ENCODE peak calls at places on chromosome 12, in ten cellular contexts. D is CD8-positive, alpha-beta memory T cell; R is ovary; P is neuronal stem cell; I is CD4-positive, CD25-positive, alpha-beta regulatory T cell; L is brain microvascular endothelial cell; S is aorta; Q is GM23248; K is HL-60; V is transverse colon. J is an unnamed sample.

GRCh38 chr12:98998697-98999299 is 353.7 kb downstream of the APAF1 start:
- DNase-seq in L (no peak), D (no peak), S (no peak), V (no peak), I (peak), P (peak), K (no peak), Q (peak), R (no peak), J (peak)

GRCh38 chr12:85568395-85569103 is 267.7 kb downstream of the RASSF9 start:
- DNase-seq in D (no peak), V (peak), P (no peak), I (no peak), Q (no peak), K (no peak), L (no peak), S (no peak), R (no peak), J (no peak)

GRCh38 chr12:100901266-100901665 is 106.7 kb downstream of the ANO4 start:
- DNase-seq in R (no peak), D (no peak), V (no peak), P (no peak), Q (no peak), L (no peak), S (no peak), I (no peak), K (no peak), J (no peak)

GRCh38 chr12:109286652-109287051 is 22.4 kb downstream of the FOXN4 start:
- DNase-seq in I (no peak), K (no peak), V (no peak), D (no peak), L (no peak), P (no peak), Q (no peak), R (no peak), S (no peak), J (no peak)

GRCh38 chr12:45231515-45232145 is 15.7 kb downstream of the ANO6 start:
- DNase-seq in P (no peak), Q (peak), K (no peak), I (no peak), R (no peak), S (no peak), D (no peak), V (no peak), L (peak), J (peak)

GRCh38 chr12:43848786-43849185 is 12.9 kb downstream of the TMEM117 start:
- DNase-seq in V (no peak), I (no peak), P (no peak), L (no peak), K (no peak), D (no peak), R (no peak), S (no peak), Q (peak), J (no peak)

GRCh38 chr12:77131977-77132490 is 66.7 kb upstream of the E2F7 start:
- DNase-seq in I (no peak), S (no peak), K (no peak), R (no peak), V (no peak), D (no peak), Q (no peak), L (no peak), P (no peak), J (no peak)

GRCh38 chr12:108495054-108495453 is 20.0 kb upstream of the FICD start:
- DNase-seq in L (peak), D (no peak), R (no peak), P (peak), Q (peak), I (no peak), K (no peak), V (no peak), S (no peak), J (no peak)

GRCh38 chr12:115337693-115338543 is 653.9 kb upstream of the TBX3 start:
- DNase-seq in L (peak), V (peak), I (no peak), D (no peak), R (no peak), K (no peak), P (no peak), Q (peak), S (peak), J (peak)

GRCh38 chr12:56565510-56566101 is 44.0 kb downstream of the RBMS2 start:
- DNase-seq in L (peak), R (peak), D (no peak), K (peak), I (no peak), S (peak), V (peak), Q (peak), P (no peak), J (no peak)

DNA sequence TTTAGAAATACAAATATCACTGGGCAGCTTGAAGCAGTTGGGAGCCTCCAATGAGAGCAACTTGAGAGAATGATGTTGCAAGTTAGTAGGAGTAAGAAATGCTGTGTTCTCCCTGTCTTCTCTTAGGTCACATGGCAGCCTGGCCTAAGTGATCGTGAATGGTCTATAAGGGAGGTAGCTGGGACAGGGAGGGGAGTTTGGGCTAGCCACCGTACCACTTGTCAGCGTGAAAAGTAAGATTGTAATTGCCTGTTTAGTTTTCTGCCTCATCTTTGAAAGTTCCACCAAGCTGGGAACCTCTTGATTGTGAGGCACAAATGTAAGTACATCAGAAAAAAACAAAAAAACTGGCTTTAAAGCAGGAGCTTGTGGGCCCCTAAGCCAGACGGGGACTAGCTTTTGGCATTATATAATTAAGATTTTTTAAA is 36.4 kb downstream of the MDM2 start:
- DNase-seq in S (no peak), K (no peak), D (no peak), L (no peak), Q (no peak), V (no peak), R (no peak), I (no peak), P (no peak), J (no peak)
- H3K27ac ChIP-seq in S (no peak), K (no peak), D (no peak), L (no peak), Q (no peak), V (no peak), R (no peak), I (no peak), P (no peak), J (no peak)

GRCh38 chr12:130835436-130835835 is 3.6 kb downstream of the STX2 start:
- DNase-seq in R (no peak), S (no peak), Q (no peak), I (no peak), D (no peak), L (no peak), K (no peak), P (no peak), V (no peak), J (no peak)
- H3K27ac ChIP-seq in R (no peak), S (no peak), Q (no peak), I (no peak), D (no peak), L (no peak), K (no peak), P (no peak), V (no peak), J (no peak)

GRCh38 chr12:41217731-41218130 is 29.6 kb downstream of the PDZRN4 start:
- DNase-seq in L (no peak), D (no peak), Q (no peak), S (no peak), P (no peak), V (no peak), K (no peak), I (no peak), R (no peak), J (no peak)

GRCh38 chr12:41211466-41211865 is 23.3 kb downstream of the PDZRN4 start:
- DNase-seq in L (no peak), Q (no peak), D (no peak), I (no peak), V (no peak), P (no peak), K (no peak), R (no peak), S (no peak), J (no peak)

GRCh38 chr12:41212625-41213024 is 24.5 kb downstream of the PDZRN4 start:
- DNase-seq in L (no peak), I (no peak), Q (no peak), D (no peak), V (no peak), S (no peak), P (no peak), R (no peak), K (no peak), J (no peak)

GRCh38 chr12:41213107-41213506 is 25.0 kb downstream of the PDZRN4 start:
- DNase-seq in V (no peak), L (no peak), R (no peak), Q (no peak), D (no peak), K (no peak), P (no peak), I (no peak), S (no peak), J (no peak)

DNA sequence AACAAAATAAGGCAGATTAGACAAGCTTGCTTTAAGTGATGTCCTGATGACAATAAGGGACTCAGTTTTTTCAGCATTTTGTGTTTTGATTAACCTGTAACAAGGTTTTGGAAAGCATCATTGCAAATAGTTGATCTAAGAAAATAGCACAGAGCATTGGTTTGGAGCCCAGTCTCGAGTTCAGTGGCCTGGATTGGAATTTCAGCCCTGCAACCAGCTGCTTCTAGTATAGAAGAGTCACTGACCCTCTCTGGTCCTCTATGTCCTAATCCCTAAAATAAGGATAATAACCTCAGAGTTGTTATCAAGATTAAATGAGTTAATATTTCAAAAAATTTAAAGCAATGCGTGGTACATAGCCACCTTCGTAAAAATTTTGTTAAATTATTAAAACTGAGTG is 25.5 kb downstream of the PDZRN4 start:
- DNase-seq in S (no peak), D (no peak), I (no peak), L (no peak), P (no peak), K (no peak), V (no peak), R (no peak), Q (no peak), J (no peak)
- H3K27ac ChIP-seq in S (peak), D (no peak), I (no peak), L (no peak), P (no peak), K (no peak), V (peak), R (no peak), Q (no peak), J (no peak)

DNA sequence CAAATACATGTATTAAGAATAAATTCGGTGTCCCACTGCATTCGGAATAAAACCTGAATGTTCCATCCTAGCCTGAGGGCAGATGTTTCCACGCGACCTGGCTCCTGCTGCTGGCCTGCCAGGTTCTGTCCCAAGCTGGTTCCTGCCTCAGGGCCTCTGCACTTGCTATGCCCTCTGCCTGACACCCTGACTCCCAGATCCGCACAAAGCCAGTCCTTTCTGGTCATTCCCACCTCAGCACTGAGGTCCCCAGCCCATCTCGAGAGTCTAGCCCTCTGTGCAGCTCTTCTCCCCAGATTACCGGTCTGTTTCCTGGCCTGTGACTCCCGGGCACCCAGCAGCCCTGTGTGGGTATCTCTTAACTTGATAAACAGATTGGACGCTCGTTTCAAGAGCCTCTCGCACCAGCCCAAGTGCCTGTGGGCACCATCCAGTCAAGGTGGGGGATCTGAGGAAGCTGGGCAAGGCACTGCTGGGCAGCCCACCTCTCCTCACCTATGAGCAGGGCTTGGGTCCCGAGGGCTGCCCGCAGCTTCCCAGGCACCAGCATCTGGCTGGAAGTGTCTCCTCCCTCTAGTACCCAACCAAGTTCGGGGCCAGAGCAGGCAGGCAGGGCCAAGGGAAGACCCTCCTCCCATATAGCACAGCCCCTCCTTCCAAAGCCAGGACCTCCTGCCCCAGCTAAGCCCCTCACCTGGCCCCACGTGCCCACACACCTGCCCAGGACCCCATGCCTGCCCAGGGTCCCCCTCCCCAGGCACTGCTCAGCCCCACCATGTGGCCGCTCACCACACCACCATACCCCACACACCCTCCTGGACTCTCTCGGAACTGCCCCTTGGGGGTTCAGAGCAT is 132.2 kb downstream of the NCOR2 start:
- DNase-seq in R (no peak), V (no peak), K (no peak), P (no peak), Q (no peak), D (no peak), S (no peak), I (no peak), L (no peak), J (no peak)
- H3K27ac ChIP-seq in R (no peak), V (no peak), K (no peak), P (peak), Q (no peak), D (no peak), S (no peak), I (no peak), L (no peak), J (peak)

DNA sequence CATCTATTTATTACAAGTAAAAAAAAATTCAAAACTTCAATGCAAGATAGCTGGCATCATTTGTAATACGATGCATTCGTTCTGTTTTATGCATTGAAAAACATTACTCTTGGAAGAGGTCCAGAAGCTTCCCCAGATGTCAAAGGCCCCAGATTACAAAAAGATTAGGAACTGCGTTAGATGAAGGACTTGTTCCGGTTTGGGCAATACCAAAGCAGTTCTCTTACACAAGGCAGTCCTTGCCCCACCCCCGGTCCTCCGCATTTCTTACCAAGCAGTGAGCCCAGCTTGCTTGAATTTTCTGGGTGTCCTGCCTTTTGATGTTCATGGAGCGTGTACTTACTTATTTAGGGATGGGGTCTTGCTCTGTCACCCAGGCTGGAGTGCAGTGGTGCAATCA is 4.8 kb upstream of the HVCN1 start:
- DNase-seq in L (peak), S (peak), Q (no peak), I (no peak), D (no peak), K (peak), V (no peak), R (no peak), P (no peak), J (no peak)
- H3K27ac ChIP-seq in L (no peak), S (no peak), Q (no peak), I (no peak), D (no peak), K (peak), V (peak), R (no peak), P (no peak), J (no peak)

GRCh38 chr12:26123482-26123980 is 1.3 kb downstream of the BHLHE41 start:
- DNase-seq in R (no peak), S (no peak), I (no peak), D (no peak), L (no peak), V (no peak), K (no peak), P (no peak), Q (no peak), J (no peak)

GRCh38 chr12:26124491-26125450 is at the start of gene BHLHE41:
- DNase-seq in V (peak), L (peak), K (no peak), R (peak), D (no peak), Q (peak), S (peak), I (no peak), P (peak), J (peak)

GRCh38 chr12:26127404-26127803 is 2.6 kb upstream of the BHLHE41 start:
- DNase-seq in L (no peak), R (no peak), P (no peak), D (no peak), Q (no peak), K (no peak), S (no peak), V (no peak), I (no peak), J (no peak)

GRCh38 chr12:26126340-26127284 is 1.8 kb upstream of the BHLHE41 start:
- DNase-seq in S (peak), L (peak), Q (peak), D (no peak), I (no peak), K (no peak), V (peak), R (peak), P (peak), J (peak)

DNA sequence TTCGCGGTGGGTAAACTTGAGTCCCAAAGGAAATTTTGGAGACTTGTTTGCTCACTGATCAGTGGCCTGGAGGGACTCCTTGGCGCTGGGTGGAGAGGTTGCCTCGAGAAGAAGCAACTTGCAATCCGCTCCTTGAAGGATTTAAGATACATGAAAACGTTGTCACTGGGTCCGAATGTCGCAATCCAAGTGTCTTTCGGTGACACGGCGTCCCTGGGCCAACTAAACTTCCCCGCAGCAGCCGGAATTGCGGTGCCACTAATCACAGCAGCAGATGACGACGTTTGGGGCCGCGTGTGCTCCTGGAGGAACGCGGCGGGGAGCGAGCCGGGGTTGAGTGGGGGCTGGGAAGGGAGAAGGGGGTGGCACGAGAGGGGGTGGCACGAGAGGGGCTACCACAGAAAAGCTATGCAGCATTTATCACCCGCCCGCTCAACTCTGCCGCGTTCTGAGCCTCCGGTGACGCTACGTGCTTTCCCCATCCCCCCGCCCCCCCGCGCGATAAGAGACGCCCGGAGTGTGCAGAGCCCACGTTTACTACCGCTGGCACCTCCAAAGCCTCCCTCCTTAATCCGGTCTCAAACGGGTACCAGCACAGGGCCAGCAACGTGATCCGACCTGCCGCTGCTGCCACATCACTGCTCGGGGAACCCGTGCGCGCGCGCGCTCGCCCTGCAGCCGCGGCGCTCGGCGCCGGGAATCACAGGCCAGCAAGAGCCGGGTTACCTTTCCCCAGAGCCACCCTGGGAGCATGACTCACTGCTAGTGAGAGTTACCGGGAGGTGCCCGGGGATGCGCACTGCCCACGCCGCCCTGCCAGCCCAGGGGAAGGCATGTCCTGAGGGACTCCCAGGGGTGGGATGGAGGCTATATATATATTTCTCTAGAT is 858 bp upstream of the BHLHE41 start:
- DNase-seq in S (peak), R (peak), K (no peak), P (peak), V (peak), L (peak), D (no peak), I (peak), Q (peak), J (peak)
- H3K27ac ChIP-seq in S (peak), R (peak), K (no peak), P (no peak), V (peak), L (peak), D (no peak), I (no peak), Q (peak), J (peak)

DNA sequence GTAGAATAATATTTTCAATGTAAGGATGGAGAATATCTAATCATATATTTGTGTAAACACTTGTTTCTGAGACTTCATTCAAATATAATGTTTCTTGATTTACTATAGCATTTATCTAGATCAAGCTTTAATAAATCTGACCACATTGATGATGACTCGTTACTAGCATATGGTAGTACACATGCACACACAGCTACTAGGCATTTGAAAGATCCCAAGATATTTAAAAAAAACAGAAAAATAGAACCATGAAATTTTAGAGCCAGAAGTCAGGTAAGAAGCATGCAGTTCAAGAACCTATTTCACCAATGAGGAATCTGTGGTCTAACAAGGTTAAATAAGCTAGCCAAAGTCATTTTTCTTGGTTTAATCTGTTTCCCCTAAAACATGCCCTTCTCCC is 32.0 kb downstream of the DCP1B start:
- DNase-seq in I (no peak), K (no peak), V (no peak), S (no peak), D (no peak), L (no peak), P (no peak), R (no peak), Q (peak), J (no peak)
- H3K27ac ChIP-seq in I (no peak), K (no peak), V (peak), S (no peak), D (no peak), L (peak), P (no peak), R (peak), Q (peak), J (no peak)

GRCh38 chr12:63931703-63932102 is 87.2 kb downstream of the SRGAP1 start:
- DNase-seq in Q (no peak), P (no peak), K (no peak), D (no peak), L (no peak), S (no peak), I (no peak), V (no peak), R (no peak), J (no peak)

GRCh38 chr12:63928305-63928704 is 83.8 kb downstream of the SRGAP1 start:
- DNase-seq in S (no peak), I (no peak), Q (no peak), R (no peak), V (no peak), P (no peak), D (no peak), L (no peak), K (no peak), J (no peak)

GRCh38 chr12:63930971-63931370 is 86.5 kb downstream of the SRGAP1 start:
- DNase-seq in S (no peak), R (no peak), I (no peak), P (no peak), V (no peak), D (no peak), Q (peak), L (no peak), K (no peak), J (no peak)

GRCh38 chr12:63927511-63927910 is 83.0 kb downstream of the SRGAP1 start:
- DNase-seq in D (no peak), S (no peak), P (no peak), L (no peak), Q (no peak), V (no peak), I (no peak), K (no peak), R (no peak), J (no peak)

DNA sequence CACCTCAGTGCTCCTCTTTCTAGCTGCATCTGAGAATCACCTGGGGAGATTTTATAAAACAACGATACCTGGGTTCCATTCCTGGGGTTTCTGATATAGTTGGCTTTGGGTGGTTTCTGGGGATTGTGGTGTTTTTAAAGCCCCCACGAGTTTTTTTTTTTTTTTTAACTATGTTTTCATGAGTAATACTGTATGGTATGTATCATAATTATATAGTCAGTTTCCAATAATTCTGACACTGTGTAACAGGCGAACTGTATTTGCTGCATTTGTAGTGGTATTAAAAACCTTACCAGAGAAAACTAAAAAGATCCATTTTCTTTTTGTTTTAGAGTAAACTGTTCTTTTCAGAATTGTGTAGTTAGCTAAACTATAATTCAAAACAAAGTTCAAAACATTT is 84.9 kb downstream of the SRGAP1 start:
- DNase-seq in D (no peak), L (no peak), P (no peak), R (no peak), K (no peak), S (no peak), V (no peak), I (no peak), Q (peak), J (no peak)
- H3K27ac ChIP-seq in D (no peak), L (no peak), P (no peak), R (no peak), K (no peak), S (no peak), V (no peak), I (no peak), Q (peak), J (no peak)

J was measured in RWPE1.